ENCODE peak calls at places on chromosome 13, in five cellular contexts. One of them, this sample, is unnamed.

GRCh38 chr13:48377857-48378256 is 35.1 kb downstream of the LPAR6 start:
- DNase-seq in substantia nigra: no peak
- DNase-seq in neural progenitor cell: no peak
- DNase-seq in glutamatergic neuron: no peak
- DNase-seq in OCI-LY7: no peak
- DNase-seq in this sample: no peak

GRCh38 chr13:26919311-26919710 is 158.7 kb upstream of the GPR12 start:
- DNase-seq in OCI-LY7: no peak
- DNase-seq in glutamatergic neuron: no peak
- DNase-seq in substantia nigra: no peak
- DNase-seq in neural progenitor cell: no peak
- DNase-seq in this sample: no peak

GRCh38 chr13:32037471-32037870 is 5.9 kb downstream of the FRY start:
- DNase-seq in glutamatergic neuron: no peak
- DNase-seq in OCI-LY7: no peak
- DNase-seq in neural progenitor cell: no peak
- DNase-seq in substantia nigra: no peak
- DNase-seq in this sample: no peak

GRCh38 chr13:106533940-106534843 is 1.3 kb downstream of the EFNB2 start:
- DNase-seq in glutamatergic neuron: peak
- DNase-seq in neural progenitor cell: peak
- DNase-seq in substantia nigra: peak
- DNase-seq in OCI-LY7: no peak
- DNase-seq in this sample: peak

GRCh38 chr13:81770868-81771505 is 1430.1 kb upstream of the SPRY2 start:
- DNase-seq in substantia nigra: no peak
- DNase-seq in OCI-LY7: no peak
- DNase-seq in neural progenitor cell: peak
- DNase-seq in glutamatergic neuron: no peak
- DNase-seq in this sample: no peak

GRCh38 chr13:84433024-84433423 is 550.8 kb upstream of the SLITRK1 start:
- DNase-seq in neural progenitor cell: no peak
- DNase-seq in substantia nigra: no peak
- DNase-seq in glutamatergic neuron: no peak
- DNase-seq in OCI-LY7: no peak
- DNase-seq in this sample: no peak

GRCh38 chr13:99151516-99151915 is 49.1 kb upstream of the UBAC2 start:
- DNase-seq in glutamatergic neuron: no peak
- DNase-seq in neural progenitor cell: no peak
- DNase-seq in OCI-LY7: no peak
- DNase-seq in substantia nigra: no peak
- DNase-seq in this sample: no peak

GRCh38 chr13:64078025-64078424 is 2662.4 kb upstream of the PCDH20 start:
- DNase-seq in neural progenitor cell: no peak
- DNase-seq in glutamatergic neuron: no peak
- DNase-seq in substantia nigra: no peak
- DNase-seq in OCI-LY7: no peak
- DNase-seq in this sample: no peak

GRCh38 chr13:44103721-44104490 is 224.2 kb downstream of the LACC1 start:
- DNase-seq in substantia nigra: no peak
- DNase-seq in neural progenitor cell: no peak
- DNase-seq in glutamatergic neuron: no peak
- DNase-seq in OCI-LY7: no peak
- DNase-seq in this sample: no peak

GRCh38 chr13:111549464-111549863 is 229.0 kb downstream of the TEX29 start:
- DNase-seq in glutamatergic neuron: no peak
- DNase-seq in substantia nigra: no peak
- DNase-seq in neural progenitor cell: no peak
- DNase-seq in OCI-LY7: no peak
- DNase-seq in this sample: no peak

This sample was measured in SK-N-DZ.